ENCODE peak calls at places on chromosomes 4 and X, in eight cellular contexts. J is vagina, I is tibial nerve, V is K562, W is IMR-90, G is uterus, Z is heart left ventricle, Q is suprapubic skin. B is an unnamed sample.

GRCh38 chrX:13001961-13002671 is 27.2 kb downstream of the TMSB4X start:
- DNase-seq in Q (no peak), G (no peak), I (no peak), V (no peak), J (no peak), W (peak; percentile 52), Z (no peak), B (no peak)

GRCh38 chr4:76562851-76563803 is 128.1 kb downstream of the SHROOM3 start:
- DNase-seq in G (no peak), I (no peak), W (no peak), Z (no peak), J (no peak), Q (no peak), V (no peak), B (no peak)

GRCh38 chr4:139416073-139416673 is 37.7 kb upstream of the RAB33B start:
- DNase-seq in I (no peak), Z (no peak), V (peak; percentile 31), W (peak; percentile 67), J (no peak), Q (no peak), G (no peak), B (no peak)

GRCh38 chrX:68588653-68589371 is 58.7 kb upstream of the STARD8 start:
- DNase-seq in W (peak; percentile 1), V (peak; percentile 22), J (no peak), Q (no peak), Z (no peak), I (no peak), G (no peak), B (no peak)

GRCh38 chr4:4521767-4522166 is 20.1 kb downstream of the STX18 start:
- DNase-seq in G (no peak), Z (no peak), I (no peak), V (no peak), W (no peak), Q (no peak), J (no peak), B (no peak)

GRCh38 chr4:138967313-138967712 is 48.3 kb upstream of the NOCT start:
- DNase-seq in Z (no peak), I (no peak), V (no peak), G (no peak), Q (no peak), W (no peak), J (no peak), B (no peak)

GRCh38 chrX:28135378-28136047 is 154.3 kb upstream of the DCAF8L1 start:
- DNase-seq in V (no peak), G (no peak), J (no peak), I (no peak), Z (no peak), Q (no peak), W (peak; percentile 57), B (no peak)

GRCh38 chr4:92111493-92111892 is 192.3 kb upstream of the GRID2 start:
- DNase-seq in I (no peak), J (no peak), W (no peak), G (no peak), Q (no peak), Z (no peak), V (no peak), B (no peak)

GRCh38 chr4:1210971-1211370 is 38.0 kb downstream of the CTBP1 start:
- DNase-seq in I (no peak), J (no peak), W (no peak), Z (peak; percentile 31), V (no peak), G (peak; percentile 34), Q (peak; percentile 65), B (peak; percentile 10)

GRCh38 chr4:1213336-1213995 is 35.5 kb downstream of the CTBP1 start:
- DNase-seq in W (no peak), Q (no peak), G (no peak), J (no peak), V (no peak), Z (no peak), I (no peak), B (no peak)

GRCh38 chr4:1211371-1211770 is 37.6 kb downstream of the CTBP1 start:
- DNase-seq in V (no peak), J (no peak), I (no peak), W (no peak), Q (peak; percentile 59), Z (peak; percentile 19), G (peak; percentile 14), B (peak; percentile 3)

GRCh38 chr4:1212546-1213335 is 36.2 kb downstream of the CTBP1 start:
- DNase-seq in Z (peak; percentile 27), I (no peak), W (no peak), J (no peak), G (no peak), Q (no peak), V (no peak), B (no peak)

GRCh38 chr4:1211951-1212545 is 36.9 kb downstream of the CTBP1 start:
- DNase-seq in G (no peak), J (no peak), Q (no peak), V (no peak), W (no peak), I (no peak), Z (peak; percentile 17), B (no peak)
- TF ChIP-seq POLR2A in G (no peak), J (no peak), Q (no peak), V (no peak), W (no peak), I (no peak), Z (no peak), B (no peak)

GRCh38 chrX:2526390-2526789 is 25.6 kb upstream of the DHRSX start:
- DNase-seq in V (no peak), Z (no peak), W (no peak), Q (no peak), I (no peak), G (no peak), J (no peak), B (no peak)

GRCh38 chrX:2520539-2520938 is 19.8 kb upstream of the DHRSX start:
- DNase-seq in W (no peak), Q (no peak), G (no peak), I (no peak), J (no peak), Z (no peak), V (no peak), B (no peak)

GRCh38 chrX:2521092-2521926 is 20.5 kb upstream of the DHRSX start:
- DNase-seq in G (no peak), J (no peak), Q (no peak), I (peak; percentile 33), W (no peak), Z (no peak), V (no peak), B (peak; percentile 25)

GRCh38 chrX:2523911-2524310 is 23.1 kb upstream of the DHRSX start:
- DNase-seq in Q (no peak), Z (no peak), J (no peak), I (no peak), W (no peak), G (no peak), V (no peak), B (no peak)

DNA sequence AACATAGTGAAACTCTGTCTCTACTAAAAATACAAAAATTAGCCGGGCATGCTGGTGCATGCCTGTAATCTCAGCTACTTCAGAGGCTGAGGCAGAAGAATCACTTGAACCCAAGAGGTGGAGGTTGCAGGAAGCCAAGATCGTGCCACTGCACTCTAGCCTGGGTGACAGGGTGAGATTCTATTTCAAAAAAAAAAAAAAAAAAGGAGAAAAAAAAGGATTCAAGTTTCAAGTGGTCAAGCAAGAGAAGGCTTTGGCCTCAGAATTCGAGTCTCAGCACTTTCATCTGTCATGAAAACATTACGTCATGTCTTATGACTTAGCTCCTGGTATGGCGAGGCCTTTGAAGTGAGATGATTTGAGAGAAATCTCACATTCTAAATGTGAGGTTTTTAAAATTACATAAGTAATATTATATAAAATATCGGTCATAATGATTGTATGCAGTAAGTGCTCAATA is 21.2 kb upstream of the DHRSX start:
- DNase-seq in G (no peak), V (no peak), Z (no peak), I (no peak), J (no peak), Q (no peak), W (no peak), B (no peak)
- H3K27me3 ChIP-seq in G (no peaks in the 10 kb centered on the region), V (peaks cover 13% of the 10 kb centered on the region), Z (no peaks in the 10 kb centered on the region), I (no peaks in the 10 kb centered on the region), J (no peaks in the 10 kb centered on the region), Q (no peaks in the 10 kb centered on the region), W (no peaks in the 10 kb centered on the region), B (no peaks in the 10 kb centered on the region)

GRCh38 chrX:49155900-49156837 is 6.4 kb upstream of the MAGIX start:
- DNase-seq in Q (peak; percentile 90), G (peak; percentile 91), Z (peak; percentile 91), W (peak; percentile 85), V (peak; percentile 92), I (peak; percentile 79), J (no peak), B (peak; percentile 92)
- TF ChIP-seq POLR2A in Q (no peak), G (peak; percentile 74), Z (peak; percentile 60), W (peak; percentile 63), V (peak; percentile 75), I (no peak), J (peak; percentile 32), B (peak; percentile 70)

DNA sequence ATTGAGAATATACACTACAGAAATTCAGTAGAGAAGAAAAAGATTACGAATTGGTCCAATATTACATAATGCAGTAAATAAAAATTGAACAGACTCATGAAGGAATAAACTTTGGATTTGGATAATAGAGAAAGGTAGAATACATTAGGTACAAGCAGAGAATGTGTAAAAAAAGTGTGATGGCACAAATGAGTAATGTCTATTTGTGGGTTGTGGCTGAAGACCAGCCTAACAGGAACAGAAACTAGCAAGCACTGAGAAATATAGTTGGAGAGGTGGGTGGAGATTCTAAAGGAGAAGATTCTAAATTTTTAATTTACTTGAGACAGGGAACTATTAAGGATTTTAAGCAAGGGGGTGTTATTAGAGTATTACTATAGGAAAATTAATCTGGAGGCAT is 15.2 kb upstream of the CLOCK start:
- DNase-seq in V (no peak), J (no peak), G (no peak), Z (no peak), I (no peak), W (no peak), Q (no peak), B (no peak)
- H3K27me3 ChIP-seq in V (no peaks in the 10 kb centered on the region), J (no peaks in the 10 kb centered on the region), G (no peaks in the 10 kb centered on the region), Z (no peaks in the 10 kb centered on the region), I (no peaks in the 10 kb centered on the region), W (peaks cover 9% of the 10 kb centered on the region), Q (no peaks in the 10 kb centered on the region), B (no peaks in the 10 kb centered on the region)